ENCODE peak calls at places on chromosomes 13 and 19, in four cellular contexts. One of them, this sample, is unnamed.

GRCh38 chr13:77013853-77014542 is 13.0 kb downstream of the FBXL3 start:
- DNase-seq in colonic mucosa: no peak
- DNase-seq in heart right ventricle: no peak
- DNase-seq in CD8-positive, alpha-beta memory T cell: no peak
- DNase-seq in this sample: no peak

GRCh38 chr19:5434351-5434917 is 20.8 kb upstream of the ZNRF4 start:
- DNase-seq in colonic mucosa: no peak
- DNase-seq in heart right ventricle: no peak
- DNase-seq in CD8-positive, alpha-beta memory T cell: no peak
- DNase-seq in this sample: no peak

GRCh38 chr13:108083056-108083455 is 132.3 kb downstream of the LIG4 start:
- DNase-seq in colonic mucosa: no peak
- DNase-seq in heart right ventricle: no peak
- DNase-seq in CD8-positive, alpha-beta memory T cell: no peak
- DNase-seq in this sample: no peak

GRCh38 chr19:35030257-35031071 is at the start of gene SCN1B:
- DNase-seq in colonic mucosa: no peak
- DNase-seq in heart right ventricle: peak; percentile 73
- DNase-seq in CD8-positive, alpha-beta memory T cell: peak; percentile 26
- DNase-seq in this sample: no peak

GRCh38 chr13:25065974-25066770 is 29.8 kb upstream of the PABPC3 start:
- DNase-seq in colonic mucosa: no peak
- DNase-seq in heart right ventricle: no peak
- DNase-seq in CD8-positive, alpha-beta memory T cell: no peak
- DNase-seq in this sample: no peak

GRCh38 chr19:44212865-44213346 is 574 bp downstream of the ZNF227 start:
- DNase-seq in colonic mucosa: peak; percentile 24
- DNase-seq in heart right ventricle: no peak
- DNase-seq in CD8-positive, alpha-beta memory T cell: no peak
- DNase-seq in this sample: peak; percentile 7

GRCh38 chr13:51717786-51718398 is 86.1 kb downstream of the DHRS12 start:
- DNase-seq in colonic mucosa: no peak
- DNase-seq in heart right ventricle: no peak
- DNase-seq in CD8-positive, alpha-beta memory T cell: no peak
- DNase-seq in this sample: no peak

GRCh38 chr19:41276231-41276630 is 12.1 kb downstream of the HNRNPUL1 start:
- DNase-seq in colonic mucosa: no peak
- DNase-seq in heart right ventricle: no peak
- DNase-seq in CD8-positive, alpha-beta memory T cell: no peak
- DNase-seq in this sample: no peak

GRCh38 chr19:6737873-6738725 is 719 bp upstream of the GPR108 start:
- DNase-seq in colonic mucosa: peak; percentile 98
- DNase-seq in heart right ventricle: peak; percentile 87
- DNase-seq in CD8-positive, alpha-beta memory T cell: peak; percentile 62
- DNase-seq in this sample: peak; percentile 68

GRCh38 chr13:42807236-42807635 is 25.9 kb downstream of the FAM216B start:
- DNase-seq in colonic mucosa: no peak
- DNase-seq in heart right ventricle: no peak
- DNase-seq in CD8-positive, alpha-beta memory T cell: no peak
- DNase-seq in this sample: no peak

GRCh38 chr19:14019100-14019499 is 8.8 kb upstream of the RLN3 start:
- DNase-seq in colonic mucosa: no peak
- DNase-seq in heart right ventricle: no peak
- DNase-seq in CD8-positive, alpha-beta memory T cell: no peak
- DNase-seq in this sample: no peak

GRCh38 chr13:42883771-42884170 is 102.4 kb downstream of the FAM216B start:
- DNase-seq in colonic mucosa: peak; percentile 23
- DNase-seq in heart right ventricle: no peak
- DNase-seq in CD8-positive, alpha-beta memory T cell: no peak
- DNase-seq in this sample: no peak

GRCh38 chr19:48798937-48799336 is 11.9 kb downstream of the BCAT2 start:
- DNase-seq in colonic mucosa: no peak
- DNase-seq in heart right ventricle: no peak
- DNase-seq in CD8-positive, alpha-beta memory T cell: no peak
- DNase-seq in this sample: no peak

GRCh38 chr13:112150352-112150751 is 83.4 kb downstream of the SOX1 start:
- DNase-seq in colonic mucosa: no peak
- DNase-seq in heart right ventricle: no peak
- DNase-seq in CD8-positive, alpha-beta memory T cell: no peak
- DNase-seq in this sample: no peak

GRCh38 chr19:41263042-41263849 is 926 bp upstream of the HNRNPUL1 start:
- DNase-seq in colonic mucosa: peak; percentile 79
- DNase-seq in heart right ventricle: peak; percentile 63
- DNase-seq in CD8-positive, alpha-beta memory T cell: peak; percentile 88
- DNase-seq in this sample: peak; percentile 97

GRCh38 chr19:677201-677600 is 1.0 kb downstream of the FSTL3 start:
- DNase-seq in colonic mucosa: peak; percentile 57
- DNase-seq in heart right ventricle: peak; percentile 75
- DNase-seq in CD8-positive, alpha-beta memory T cell: no peak
- DNase-seq in this sample: no peak

GRCh38 chr13:25816239-25816638 is 235.6 kb downstream of the SHISA2 start:
- DNase-seq in colonic mucosa: no peak
- DNase-seq in heart right ventricle: no peak
- DNase-seq in CD8-positive, alpha-beta memory T cell: no peak
- DNase-seq in this sample: no peak

GRCh38 chr19:43438291-43439162 is 23.8 kb downstream of the TEX101 start:
- DNase-seq in colonic mucosa: peak; percentile 65
- DNase-seq in heart right ventricle: peak; percentile 61
- DNase-seq in CD8-positive, alpha-beta memory T cell: no peak
- DNase-seq in this sample: peak; percentile 19

GRCh38 chr19:14528419-14529253 is 758 bp upstream of the TECR start:
- DNase-seq in colonic mucosa: no peak
- DNase-seq in heart right ventricle: peak; percentile 15
- DNase-seq in CD8-positive, alpha-beta memory T cell: no peak
- DNase-seq in this sample: no peak

GRCh38 chr19:40523322-40524047 is 53.2 kb upstream of the SHKBP1 start:
- DNase-seq in colonic mucosa: peak; percentile 79
- DNase-seq in heart right ventricle: peak; percentile 35
- DNase-seq in CD8-positive, alpha-beta memory T cell: no peak
- DNase-seq in this sample: no peak

GRCh38 chr19:18500820-18501219 is 21.1 kb downstream of the ELL start:
- DNase-seq in colonic mucosa: no peak
- DNase-seq in heart right ventricle: peak; percentile 68
- DNase-seq in CD8-positive, alpha-beta memory T cell: no peak
- DNase-seq in this sample: no peak

GRCh38 chr13:40992678-40993077 is 26.4 kb downstream of the ELF1 start:
- DNase-seq in colonic mucosa: no peak
- DNase-seq in heart right ventricle: no peak
- DNase-seq in CD8-positive, alpha-beta memory T cell: no peak
- DNase-seq in this sample: no peak

GRCh38 chr13:34161829-34162544 is 344.0 kb downstream of the RFC3 start:
- DNase-seq in colonic mucosa: no peak
- DNase-seq in heart right ventricle: no peak
- DNase-seq in CD8-positive, alpha-beta memory T cell: no peak
- DNase-seq in this sample: no peak

GRCh38 chr19:53772943-53773342 is 51.2 kb downstream of the NLRP12 start:
- DNase-seq in colonic mucosa: peak; percentile 56
- DNase-seq in heart right ventricle: no peak
- DNase-seq in CD8-positive, alpha-beta memory T cell: peak; percentile 14
- DNase-seq in this sample: no peak

GRCh38 chr19:6287269-6287885 is 7.6 kb upstream of the MLLT1 start:
- DNase-seq in colonic mucosa: no peak
- DNase-seq in heart right ventricle: no peak
- DNase-seq in CD8-positive, alpha-beta memory T cell: no peak
- DNase-seq in this sample: no peak

GRCh38 chr19:50562996-50563395 is 5.2 kb downstream of the LRRC4B start:
- DNase-seq in colonic mucosa: no peak
- DNase-seq in heart right ventricle: no peak
- DNase-seq in CD8-positive, alpha-beta memory T cell: no peak
- DNase-seq in this sample: no peak

GRCh38 chr19:33208904-33209843 is 15.0 kb downstream of the LRP3 start:
- DNase-seq in colonic mucosa: no peak
- DNase-seq in heart right ventricle: no peak
- DNase-seq in CD8-positive, alpha-beta memory T cell: no peak
- DNase-seq in this sample: no peak

GRCh38 chr19:29672933-29673336 is 7.7 kb downstream of the PLEKHF1 start:
- DNase-seq in colonic mucosa: no peak
- DNase-seq in heart right ventricle: no peak
- DNase-seq in CD8-positive, alpha-beta memory T cell: peak; percentile 83
- DNase-seq in this sample: peak; percentile 91

GRCh38 chr13:109646423-109646822 is 140.0 kb downstream of the IRS2 start:
- DNase-seq in colonic mucosa: no peak
- DNase-seq in heart right ventricle: no peak
- DNase-seq in CD8-positive, alpha-beta memory T cell: no peak
- DNase-seq in this sample: no peak

GRCh38 chr19:45448425-45448756 is 19.4 kb upstream of the FOSB start:
- DNase-seq in colonic mucosa: no peak
- DNase-seq in heart right ventricle: no peak
- DNase-seq in CD8-positive, alpha-beta memory T cell: no peak
- DNase-seq in this sample: no peak

GRCh38 chr19:49363265-49364082 is at the start of gene DKKL1:
- DNase-seq in colonic mucosa: peak; percentile 100
- DNase-seq in heart right ventricle: peak; percentile 100
- DNase-seq in CD8-positive, alpha-beta memory T cell: peak; percentile 31
- DNase-seq in this sample: peak; percentile 33

GRCh38 chr13:102742506-102742905 is 31.1 kb downstream of the TEX30 start:
- DNase-seq in colonic mucosa: no peak
- DNase-seq in heart right ventricle: no peak
- DNase-seq in CD8-positive, alpha-beta memory T cell: no peak
- DNase-seq in this sample: no peak

GRCh38 chr13:85313761-85314503 is 485.3 kb downstream of the SLITRK6 start:
- DNase-seq in colonic mucosa: no peak
- DNase-seq in heart right ventricle: no peak
- DNase-seq in CD8-positive, alpha-beta memory T cell: no peak
- DNase-seq in this sample: no peak

DNA sequence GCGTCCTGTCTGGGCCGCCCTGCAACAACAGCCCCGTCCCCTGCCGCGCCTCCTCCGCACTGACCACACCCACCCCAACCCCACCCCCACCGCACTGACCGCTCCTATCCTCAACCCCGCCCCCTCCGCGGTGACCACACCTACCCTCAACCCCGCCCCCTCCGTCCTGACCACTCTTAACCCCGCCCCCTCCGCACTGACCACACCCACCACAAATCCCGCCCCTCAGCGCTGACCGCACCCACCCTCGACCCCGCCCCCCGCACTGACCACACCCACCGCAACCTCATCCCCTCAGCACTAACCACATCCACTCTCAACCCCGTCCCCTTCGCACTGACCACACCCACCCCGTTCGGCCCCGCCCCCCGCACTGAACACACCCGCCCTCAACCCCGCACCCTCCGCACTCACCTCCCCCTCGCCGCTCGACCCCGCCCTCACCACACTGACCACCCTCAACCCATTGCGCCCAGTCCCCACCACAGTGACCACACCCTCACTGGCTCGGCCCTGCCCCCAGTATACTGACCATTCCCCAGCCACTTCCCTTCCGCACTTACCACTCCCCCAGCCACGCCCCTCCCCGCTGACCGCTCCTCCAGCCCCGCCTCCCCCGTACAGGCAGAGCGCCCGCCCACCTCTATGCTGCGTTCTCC is 8.2 kb downstream of the F2RL3 start:
- DNase-seq in colonic mucosa: peak; percentile 95
- DNase-seq in heart right ventricle: peak; percentile 96
- DNase-seq in CD8-positive, alpha-beta memory T cell: peak; percentile 47
- DNase-seq in this sample: peak; percentile 9
- H3K4me1 ChIP-seq in colonic mucosa: no peaks in the 10 kb centered on the region
- H3K4me1 ChIP-seq in heart right ventricle: peaks cover 10% of the 10 kb centered on the region
- H3K4me1 ChIP-seq in CD8-positive, alpha-beta memory T cell: peaks cover 12% of the 10 kb centered on the region
- H3K4me1 ChIP-seq in this sample: no peaks in the 10 kb centered on the region

GRCh38 chr13:36131215-36131930 is at the start of gene DCLK1:
- DNase-seq in colonic mucosa: peak; percentile 45
- DNase-seq in heart right ventricle: peak; percentile 79
- DNase-seq in CD8-positive, alpha-beta memory T cell: no peak
- DNase-seq in this sample: no peak
- H3K27ac ChIP-seq in colonic mucosa: no peak within 1 kb of the TSS
- H3K27ac ChIP-seq in heart right ventricle: peak within 1 kb of the TSS; percentile 61
- H3K27ac ChIP-seq in CD8-positive, alpha-beta memory T cell: no peak within 1 kb of the TSS
- H3K27ac ChIP-seq in this sample: no peak within 1 kb of the TSS

DNA sequence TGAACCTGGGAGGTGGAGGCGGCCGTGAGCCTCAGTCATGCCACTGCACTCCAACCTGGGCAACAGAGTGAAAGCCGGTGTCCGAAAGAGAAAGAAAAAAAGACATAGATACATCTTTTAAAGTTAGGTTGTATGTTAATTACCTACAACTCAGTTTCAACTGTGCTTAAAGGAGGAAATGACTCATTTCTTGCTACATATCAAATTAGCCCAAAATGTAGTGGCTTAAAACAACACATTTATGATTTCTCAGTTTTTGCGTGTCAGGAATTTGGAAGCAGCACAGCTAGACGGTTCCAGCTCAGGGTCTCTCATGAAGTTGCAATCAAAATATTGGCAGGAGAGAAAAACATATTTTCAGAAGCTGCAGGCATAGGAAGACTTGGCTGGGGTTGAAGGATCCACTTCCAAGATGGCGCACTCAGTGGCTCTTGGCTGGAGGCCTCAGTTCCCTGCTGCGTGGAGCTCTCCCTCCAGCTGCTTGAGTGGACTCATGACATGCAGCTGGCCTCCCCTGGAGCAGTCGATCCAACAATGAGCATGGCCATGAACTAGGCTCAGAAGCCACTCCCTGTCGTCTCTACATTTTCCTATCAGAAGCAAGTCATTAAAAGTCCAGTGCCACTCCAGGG is 7.1 kb downstream of the LDLR start:
- DNase-seq in colonic mucosa: no peak
- DNase-seq in heart right ventricle: peak; percentile 60
- DNase-seq in CD8-positive, alpha-beta memory T cell: no peak
- DNase-seq in this sample: no peak
- H3K4me1 ChIP-seq in colonic mucosa: peaks cover 15% of the 10 kb centered on the region
- H3K4me1 ChIP-seq in heart right ventricle: peaks cover 23% of the 10 kb centered on the region
- H3K4me1 ChIP-seq in CD8-positive, alpha-beta memory T cell: peaks cover 45% of the 10 kb centered on the region
- H3K4me1 ChIP-seq in this sample: peaks cover 47% of the 10 kb centered on the region

GRCh38 chr13:99009987-99010551 is 32.2 kb upstream of the DOCK9 start:
- DNase-seq in colonic mucosa: no peak
- DNase-seq in heart right ventricle: no peak
- DNase-seq in CD8-positive, alpha-beta memory T cell: no peak
- DNase-seq in this sample: no peak

GRCh38 chr13:99012539-99012938 is 34.7 kb upstream of the DOCK9 start:
- DNase-seq in colonic mucosa: no peak
- DNase-seq in heart right ventricle: no peak
- DNase-seq in CD8-positive, alpha-beta memory T cell: no peak
- DNase-seq in this sample: no peak

GRCh38 chr13:99015606-99016520 is 38.0 kb upstream of the DOCK9 start:
- DNase-seq in colonic mucosa: no peak
- DNase-seq in heart right ventricle: no peak
- DNase-seq in CD8-positive, alpha-beta memory T cell: no peak
- DNase-seq in this sample: no peak

GRCh38 chr13:99014391-99014988 is 36.6 kb upstream of the DOCK9 start:
- DNase-seq in colonic mucosa: no peak
- DNase-seq in heart right ventricle: no peak
- DNase-seq in CD8-positive, alpha-beta memory T cell: no peak
- DNase-seq in this sample: no peak

GRCh38 chr13:99013951-99014350 is 36.1 kb upstream of the DOCK9 start:
- DNase-seq in colonic mucosa: no peak
- DNase-seq in heart right ventricle: no peak
- DNase-seq in CD8-positive, alpha-beta memory T cell: no peak
- DNase-seq in this sample: no peak
- H3K27ac ChIP-seq in colonic mucosa: no peak overlapping the region
- H3K27ac ChIP-seq in heart right ventricle: no peak overlapping the region
- H3K27ac ChIP-seq in CD8-positive, alpha-beta memory T cell: no peak overlapping the region
- H3K27ac ChIP-seq in this sample: no peak overlapping the region

DNA sequence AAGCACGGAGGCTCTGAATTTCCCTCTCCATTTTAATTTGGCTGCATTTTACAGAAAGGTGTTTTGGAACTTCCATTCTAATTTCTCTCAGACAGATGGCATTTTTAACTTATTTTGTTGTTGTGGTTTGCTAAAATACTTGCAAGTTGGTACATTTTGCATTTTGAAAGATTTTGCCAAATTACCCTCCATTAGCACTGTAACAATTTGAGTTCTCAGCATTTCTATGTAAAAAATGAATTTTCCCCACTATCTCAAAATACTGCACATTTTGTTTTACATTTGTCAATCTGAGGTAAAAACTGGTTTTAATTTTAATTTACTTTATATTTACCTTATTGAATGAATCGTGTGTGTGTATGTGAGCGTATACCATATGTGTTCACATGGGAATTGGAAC is 7.0 kb upstream of the HNRNPL start:
- DNase-seq in colonic mucosa: no peak
- DNase-seq in heart right ventricle: no peak
- DNase-seq in CD8-positive, alpha-beta memory T cell: no peak
- DNase-seq in this sample: no peak
- H3K4me1 ChIP-seq in colonic mucosa: peaks cover 3% of the 10 kb centered on the region
- H3K4me1 ChIP-seq in heart right ventricle: peaks cover 2% of the 10 kb centered on the region
- H3K4me1 ChIP-seq in CD8-positive, alpha-beta memory T cell: peaks cover 21% of the 10 kb centered on the region
- H3K4me1 ChIP-seq in this sample: peaks cover 17% of the 10 kb centered on the region

This sample was measured in naive thymus-derived CD4-positive, alpha-beta T cell.